ENCODE peak calls at places on chromosomes 4 and X, in ten cellular contexts. One of them, this sample, is unnamed.

GRCh38 chrX:39439910-39440733 is 638.9 kb downstream of the MID1IP1 start:
- DNase-seq in WERI-Rb-1: peak; percentile 63
- DNase-seq in neural crest cell: no peak
- DNase-seq in KBM-7: no peak
- DNase-seq in fibroblast of pulmonary artery: no peak
- DNase-seq in DMS153: no peak
- DNase-seq in activated CD8-positive, alpha-beta memory T cell treated with anti-CD3 and anti-CD28 coated beads, Interleukin-2, amount 50 U/mL, for 48 hours: no peak
- DNase-seq in A172: no peak
- DNase-seq in retina: no peak
- DNase-seq in dermis blood vessel endothelial cell: no peak
- DNase-seq in this sample: peak; percentile 55

GRCh38 chr4:13980317-13980716 is 352.8 kb upstream of the BOD1L1 start:
- DNase-seq in retina: no peak
- DNase-seq in activated CD8-positive, alpha-beta memory T cell treated with anti-CD3 and anti-CD28 coated beads, Interleukin-2, amount 50 U/mL, for 48 hours: no peak
- DNase-seq in A172: peak; percentile 79
- DNase-seq in neural crest cell: no peak
- DNase-seq in KBM-7: peak; percentile 32
- DNase-seq in fibroblast of pulmonary artery: peak; percentile 71
- DNase-seq in DMS153: no peak
- DNase-seq in WERI-Rb-1: no peak
- DNase-seq in dermis blood vessel endothelial cell: no peak
- DNase-seq in this sample: no peak

GRCh38 chrX:43892471-43892870 is 10.2 kb upstream of the MAOB start:
- DNase-seq in WERI-Rb-1: no peak
- DNase-seq in retina: no peak
- DNase-seq in activated CD8-positive, alpha-beta memory T cell treated with anti-CD3 and anti-CD28 coated beads, Interleukin-2, amount 50 U/mL, for 48 hours: no peak
- DNase-seq in KBM-7: no peak
- DNase-seq in fibroblast of pulmonary artery: no peak
- DNase-seq in dermis blood vessel endothelial cell: no peak
- DNase-seq in DMS153: no peak
- DNase-seq in neural crest cell: no peak
- DNase-seq in A172: no peak
- DNase-seq in this sample: no peak

GRCh38 chrX:16185725-16186136 is 18.4 kb downstream of the MAGEB17 start:
- DNase-seq in KBM-7: peak; percentile 2
- DNase-seq in dermis blood vessel endothelial cell: peak; percentile 62
- DNase-seq in A172: peak; percentile 97
- DNase-seq in WERI-Rb-1: no peak
- DNase-seq in DMS153: no peak
- DNase-seq in retina: no peak
- DNase-seq in fibroblast of pulmonary artery: peak; percentile 58
- DNase-seq in neural crest cell: no peak
- DNase-seq in activated CD8-positive, alpha-beta memory T cell treated with anti-CD3 and anti-CD28 coated beads, Interleukin-2, amount 50 U/mL, for 48 hours: no peak
- DNase-seq in this sample: no peak

GRCh38 chr4:38094419-38094818 is 134.2 kb downstream of the PTTG2 start:
- DNase-seq in activated CD8-positive, alpha-beta memory T cell treated with anti-CD3 and anti-CD28 coated beads, Interleukin-2, amount 50 U/mL, for 48 hours: no peak
- DNase-seq in WERI-Rb-1: no peak
- DNase-seq in neural crest cell: no peak
- DNase-seq in fibroblast of pulmonary artery: no peak
- DNase-seq in DMS153: no peak
- DNase-seq in dermis blood vessel endothelial cell: no peak
- DNase-seq in retina: no peak
- DNase-seq in A172: no peak
- DNase-seq in KBM-7: peak; percentile 23
- DNase-seq in this sample: no peak

GRCh38 chr4:144819591-144819990 is 173.6 kb downstream of the HHIP start:
- DNase-seq in fibroblast of pulmonary artery: no peak
- DNase-seq in WERI-Rb-1: no peak
- DNase-seq in retina: no peak
- DNase-seq in neural crest cell: no peak
- DNase-seq in A172: no peak
- DNase-seq in KBM-7: no peak
- DNase-seq in activated CD8-positive, alpha-beta memory T cell treated with anti-CD3 and anti-CD28 coated beads, Interleukin-2, amount 50 U/mL, for 48 hours: no peak
- DNase-seq in dermis blood vessel endothelial cell: no peak
- DNase-seq in DMS153: no peak
- DNase-seq in this sample: no peak

GRCh38 chr4:128811571-128812359 is 2.3 kb downstream of the JADE1 start:
- DNase-seq in retina: peak; percentile 94
- DNase-seq in activated CD8-positive, alpha-beta memory T cell treated with anti-CD3 and anti-CD28 coated beads, Interleukin-2, amount 50 U/mL, for 48 hours: peak; percentile 89
- DNase-seq in DMS153: peak; percentile 87
- DNase-seq in WERI-Rb-1: peak; percentile 97
- DNase-seq in dermis blood vessel endothelial cell: peak; percentile 92
- DNase-seq in A172: peak; percentile 86
- DNase-seq in KBM-7: peak; percentile 91
- DNase-seq in neural crest cell: peak; percentile 82
- DNase-seq in fibroblast of pulmonary artery: peak; percentile 90
- DNase-seq in this sample: peak; percentile 91

GRCh38 chr4:180449395-180449956 is 1793.7 kb upstream of the TENM3 start:
- DNase-seq in neural crest cell: no peak
- DNase-seq in A172: peak; percentile 77
- DNase-seq in WERI-Rb-1: peak; percentile 78
- DNase-seq in dermis blood vessel endothelial cell: no peak
- DNase-seq in DMS153: peak; percentile 65
- DNase-seq in KBM-7: peak; percentile 54
- DNase-seq in activated CD8-positive, alpha-beta memory T cell treated with anti-CD3 and anti-CD28 coated beads, Interleukin-2, amount 50 U/mL, for 48 hours: no peak
- DNase-seq in retina: no peak
- DNase-seq in fibroblast of pulmonary artery: peak; percentile 27
- DNase-seq in this sample: peak; percentile 82

GRCh38 chr4:141275834-141276233 is 55.1 kb downstream of the ZNF330 start:
- DNase-seq in KBM-7: peak; percentile 19
- DNase-seq in dermis blood vessel endothelial cell: no peak
- DNase-seq in WERI-Rb-1: no peak
- DNase-seq in retina: no peak
- DNase-seq in neural crest cell: no peak
- DNase-seq in A172: peak; percentile 87
- DNase-seq in DMS153: no peak
- DNase-seq in fibroblast of pulmonary artery: peak; percentile 88
- DNase-seq in activated CD8-positive, alpha-beta memory T cell treated with anti-CD3 and anti-CD28 coated beads, Interleukin-2, amount 50 U/mL, for 48 hours: no peak
- DNase-seq in this sample: no peak

GRCh38 chrX:129737921-129738320 is 858 bp upstream of the XPNPEP2 start:
- DNase-seq in A172: no peak
- DNase-seq in retina: no peak
- DNase-seq in WERI-Rb-1: no peak
- DNase-seq in dermis blood vessel endothelial cell: no peak
- DNase-seq in fibroblast of pulmonary artery: no peak
- DNase-seq in DMS153: no peak
- DNase-seq in KBM-7: peak; percentile 29
- DNase-seq in neural crest cell: no peak
- DNase-seq in activated CD8-positive, alpha-beta memory T cell treated with anti-CD3 and anti-CD28 coated beads, Interleukin-2, amount 50 U/mL, for 48 hours: no peak
- DNase-seq in this sample: no peak

GRCh38 chr4:169333265-169333664 is 62.5 kb upstream of the SH3RF1 start:
- DNase-seq in retina: no peak
- DNase-seq in fibroblast of pulmonary artery: no peak
- DNase-seq in activated CD8-positive, alpha-beta memory T cell treated with anti-CD3 and anti-CD28 coated beads, Interleukin-2, amount 50 U/mL, for 48 hours: no peak
- DNase-seq in KBM-7: no peak
- DNase-seq in dermis blood vessel endothelial cell: no peak
- DNase-seq in WERI-Rb-1: no peak
- DNase-seq in neural crest cell: no peak
- DNase-seq in DMS153: no peak
- DNase-seq in A172: no peak
- DNase-seq in this sample: no peak

GRCh38 chrX:69616520-69617203 is 749 bp downstream of the EDA start:
- DNase-seq in dermis blood vessel endothelial cell: peak; percentile 0
- DNase-seq in retina: peak; percentile 42
- DNase-seq in DMS153: no peak
- DNase-seq in A172: no peak
- DNase-seq in WERI-Rb-1: peak; percentile 13
- DNase-seq in activated CD8-positive, alpha-beta memory T cell treated with anti-CD3 and anti-CD28 coated beads, Interleukin-2, amount 50 U/mL, for 48 hours: peak; percentile 41
- DNase-seq in fibroblast of pulmonary artery: peak; percentile 10
- DNase-seq in KBM-7: peak; percentile 28
- DNase-seq in neural crest cell: peak; percentile 5
- DNase-seq in this sample: peak; percentile 84

GRCh38 chr4:182938213-182938645 is 21.0 kb upstream of the DCTD start:
- DNase-seq in retina: peak; percentile 68
- DNase-seq in neural crest cell: peak; percentile 80
- DNase-seq in fibroblast of pulmonary artery: peak; percentile 74
- DNase-seq in dermis blood vessel endothelial cell: peak; percentile 86
- DNase-seq in DMS153: peak; percentile 19
- DNase-seq in activated CD8-positive, alpha-beta memory T cell treated with anti-CD3 and anti-CD28 coated beads, Interleukin-2, amount 50 U/mL, for 48 hours: peak; percentile 86
- DNase-seq in KBM-7: peak; percentile 76
- DNase-seq in WERI-Rb-1: peak; percentile 86
- DNase-seq in A172: peak; percentile 62
- DNase-seq in this sample: peak; percentile 58

GRCh38 chr4:88706574-88706973 is 8.9 kb upstream of the NAP1L5 start:
- DNase-seq in DMS153: peak; percentile 14
- DNase-seq in KBM-7: peak; percentile 12
- DNase-seq in retina: peak; percentile 21
- DNase-seq in neural crest cell: no peak
- DNase-seq in fibroblast of pulmonary artery: peak; percentile 80
- DNase-seq in dermis blood vessel endothelial cell: peak; percentile 77
- DNase-seq in A172: peak; percentile 31
- DNase-seq in activated CD8-positive, alpha-beta memory T cell treated with anti-CD3 and anti-CD28 coated beads, Interleukin-2, amount 50 U/mL, for 48 hours: no peak
- DNase-seq in WERI-Rb-1: peak; percentile 52
- DNase-seq in this sample: peak; percentile 42

GRCh38 chr4:71333960-71334951 is 4.6 kb upstream of the SLC4A4 start:
- DNase-seq in retina: no peak
- DNase-seq in A172: no peak
- DNase-seq in DMS153: no peak
- DNase-seq in activated CD8-positive, alpha-beta memory T cell treated with anti-CD3 and anti-CD28 coated beads, Interleukin-2, amount 50 U/mL, for 48 hours: no peak
- DNase-seq in neural crest cell: no peak
- DNase-seq in fibroblast of pulmonary artery: no peak
- DNase-seq in WERI-Rb-1: no peak
- DNase-seq in KBM-7: no peak
- DNase-seq in dermis blood vessel endothelial cell: no peak
- DNase-seq in this sample: no peak

GRCh38 chrX:150036181-150036580 is 97.9 kb upstream of the EOLA2 start:
- DNase-seq in DMS153: no peak
- DNase-seq in KBM-7: no peak
- DNase-seq in activated CD8-positive, alpha-beta memory T cell treated with anti-CD3 and anti-CD28 coated beads, Interleukin-2, amount 50 U/mL, for 48 hours: no peak
- DNase-seq in dermis blood vessel endothelial cell: peak; percentile 71
- DNase-seq in fibroblast of pulmonary artery: peak; percentile 54
- DNase-seq in WERI-Rb-1: no peak
- DNase-seq in A172: peak; percentile 92
- DNase-seq in neural crest cell: no peak
- DNase-seq in retina: no peak
- DNase-seq in this sample: no peak

GRCh38 chr4:1240721-1241465 is 8.0 kb downstream of the CTBP1 start:
- DNase-seq in dermis blood vessel endothelial cell: no peak
- DNase-seq in A172: no peak
- DNase-seq in DMS153: no peak
- DNase-seq in KBM-7: no peak
- DNase-seq in retina: no peak
- DNase-seq in WERI-Rb-1: no peak
- DNase-seq in neural crest cell: no peak
- DNase-seq in activated CD8-positive, alpha-beta memory T cell treated with anti-CD3 and anti-CD28 coated beads, Interleukin-2, amount 50 U/mL, for 48 hours: no peak
- DNase-seq in fibroblast of pulmonary artery: no peak
- DNase-seq in this sample: no peak

GRCh38 chrX:129798888-129799287 is 19.1 kb downstream of the SASH3 start:
- DNase-seq in fibroblast of pulmonary artery: no peak
- DNase-seq in DMS153: no peak
- DNase-seq in A172: no peak
- DNase-seq in WERI-Rb-1: no peak
- DNase-seq in KBM-7: no peak
- DNase-seq in activated CD8-positive, alpha-beta memory T cell treated with anti-CD3 and anti-CD28 coated beads, Interleukin-2, amount 50 U/mL, for 48 hours: no peak
- DNase-seq in neural crest cell: no peak
- DNase-seq in dermis blood vessel endothelial cell: peak; percentile 36
- DNase-seq in retina: no peak
- DNase-seq in this sample: no peak

GRCh38 chr4:158934996-158935669 is 166.3 kb downstream of the FNIP2 start:
- DNase-seq in DMS153: no peak
- DNase-seq in A172: no peak
- DNase-seq in dermis blood vessel endothelial cell: no peak
- DNase-seq in KBM-7: no peak
- DNase-seq in fibroblast of pulmonary artery: no peak
- DNase-seq in activated CD8-positive, alpha-beta memory T cell treated with anti-CD3 and anti-CD28 coated beads, Interleukin-2, amount 50 U/mL, for 48 hours: no peak
- DNase-seq in retina: no peak
- DNase-seq in neural crest cell: no peak
- DNase-seq in WERI-Rb-1: no peak
- DNase-seq in this sample: no peak

GRCh38 chrX:119539872-119540271 is 25.3 kb downstream of the STEEP1 start:
- DNase-seq in neural crest cell: no peak
- DNase-seq in DMS153: no peak
- DNase-seq in dermis blood vessel endothelial cell: no peak
- DNase-seq in WERI-Rb-1: no peak
- DNase-seq in fibroblast of pulmonary artery: no peak
- DNase-seq in KBM-7: no peak
- DNase-seq in activated CD8-positive, alpha-beta memory T cell treated with anti-CD3 and anti-CD28 coated beads, Interleukin-2, amount 50 U/mL, for 48 hours: no peak
- DNase-seq in retina: no peak
- DNase-seq in A172: no peak
- DNase-seq in this sample: no peak

GRCh38 chr4:48478273-48478672 is 4.9 kb upstream of the SLC10A4 start:
- DNase-seq in WERI-Rb-1: no peak
- DNase-seq in A172: no peak
- DNase-seq in dermis blood vessel endothelial cell: no peak
- DNase-seq in KBM-7: no peak
- DNase-seq in activated CD8-positive, alpha-beta memory T cell treated with anti-CD3 and anti-CD28 coated beads, Interleukin-2, amount 50 U/mL, for 48 hours: no peak
- DNase-seq in retina: no peak
- DNase-seq in DMS153: no peak
- DNase-seq in fibroblast of pulmonary artery: no peak
- DNase-seq in neural crest cell: no peak
- DNase-seq in this sample: no peak

GRCh38 chr4:57102050-57102564 is 8.1 kb downstream of the IGFBP7 start:
- DNase-seq in A172: peak; percentile 76
- DNase-seq in retina: no peak
- DNase-seq in WERI-Rb-1: no peak
- DNase-seq in neural crest cell: no peak
- DNase-seq in fibroblast of pulmonary artery: peak; percentile 99
- DNase-seq in dermis blood vessel endothelial cell: peak; percentile 98
- DNase-seq in KBM-7: no peak
- DNase-seq in DMS153: no peak
- DNase-seq in activated CD8-positive, alpha-beta memory T cell treated with anti-CD3 and anti-CD28 coated beads, Interleukin-2, amount 50 U/mL, for 48 hours: no peak
- DNase-seq in this sample: peak; percentile 46

GRCh38 chr4:38684271-38684670 is 20.3 kb downstream of the KLF3 start:
- DNase-seq in WERI-Rb-1: no peak
- DNase-seq in retina: no peak
- DNase-seq in KBM-7: no peak
- DNase-seq in neural crest cell: no peak
- DNase-seq in activated CD8-positive, alpha-beta memory T cell treated with anti-CD3 and anti-CD28 coated beads, Interleukin-2, amount 50 U/mL, for 48 hours: no peak
- DNase-seq in A172: no peak
- DNase-seq in dermis blood vessel endothelial cell: no peak
- DNase-seq in DMS153: no peak
- DNase-seq in fibroblast of pulmonary artery: no peak
- DNase-seq in this sample: no peak

GRCh38 chr4:122218762-122219161 is 66.6 kb downstream of the BLTP1 start:
- DNase-seq in neural crest cell: no peak
- DNase-seq in DMS153: no peak
- DNase-seq in WERI-Rb-1: no peak
- DNase-seq in KBM-7: no peak
- DNase-seq in dermis blood vessel endothelial cell: peak; percentile 13
- DNase-seq in activated CD8-positive, alpha-beta memory T cell treated with anti-CD3 and anti-CD28 coated beads, Interleukin-2, amount 50 U/mL, for 48 hours: no peak
- DNase-seq in A172: peak; percentile 2
- DNase-seq in retina: no peak
- DNase-seq in fibroblast of pulmonary artery: peak; percentile 21
- DNase-seq in this sample: peak; percentile 27